ENCODE peak calls at places on chromosome 20, in five cellular contexts. W, P, R, O and Z are unnamed samples.

GRCh38 chr20:3621111-3621510 is 42.1 kb downstream of the GFRA4 start:
- DNase-seq in O (peak; percentile 61), W (no peak), P (no peak), R (no peak), Z (no peak)

GRCh38 chr20:5569021-5569420 is 181.2 kb upstream of the SHLD1 start:
- DNase-seq in P (peak; percentile 58), R (no peak), O (peak; percentile 27), W (no peak), Z (peak; percentile 67)

GRCh38 chr20:6122873-6123649 is at the start of gene FERMT1:
- DNase-seq in O (peak; percentile 78), W (peak; percentile 5), P (peak; percentile 60), R (peak; percentile 68), Z (no peak)

GRCh38 chr20:33882481-33882880 is 71.3 kb downstream of the CHMP4B start:
- DNase-seq in W (no peak), P (no peak), O (no peak), R (no peak), Z (no peak)

GRCh38 chr20:9241721-9242427 is 173.0 kb downstream of the PLCB4 start:
- DNase-seq in R (no peak), W (no peak), O (no peak), P (no peak), Z (no peak)

GRCh38 chr20:59939052-59939878 is 840 bp downstream of the PPP1R3D start:
- DNase-seq in R (peak; percentile 72), O (peak; percentile 69), P (no peak), W (no peak), Z (no peak)

GRCh38 chr20:24337551-24337950 is 131.9 kb upstream of the SYNDIG1 start:
- DNase-seq in R (no peak), P (no peak), W (no peak), O (no peak), Z (no peak)

GRCh38 chr20:33947709-33948295 is 45.9 kb upstream of the RALY start:
- DNase-seq in R (no peak), W (no peak), O (peak; percentile 95), P (peak; percentile 18), Z (peak; percentile 42)

GRCh38 chr20:47357296-47358051 is 975 bp upstream of the ZMYND8 start:
- DNase-seq in R (peak; percentile 95), W (peak; percentile 63), O (peak; percentile 93), P (peak; percentile 99), Z (peak; percentile 63)

GRCh38 chr20:17169575-17170136 is 57.2 kb upstream of the PCSK2 start:
- DNase-seq in W (no peak), P (no peak), R (no peak), O (no peak), Z (no peak)

GRCh38 chr20:9999660-10000059 is 35.1 kb upstream of the ANKEF1 start:
- DNase-seq in P (no peak), R (no peak), W (no peak), O (no peak), Z (no peak)

GRCh38 chr20:58619847-58620431 is 31.1 kb upstream of the STX16 start:
- DNase-seq in R (no peak), P (no peak), O (peak; percentile 56), W (no peak), Z (no peak)
- H3K27ac ChIP-seq in R (no peak overlapping the region), P (no peak overlapping the region), O (no peak overlapping the region), W (no peak overlapping the region), Z (no peak overlapping the region)

DNA sequence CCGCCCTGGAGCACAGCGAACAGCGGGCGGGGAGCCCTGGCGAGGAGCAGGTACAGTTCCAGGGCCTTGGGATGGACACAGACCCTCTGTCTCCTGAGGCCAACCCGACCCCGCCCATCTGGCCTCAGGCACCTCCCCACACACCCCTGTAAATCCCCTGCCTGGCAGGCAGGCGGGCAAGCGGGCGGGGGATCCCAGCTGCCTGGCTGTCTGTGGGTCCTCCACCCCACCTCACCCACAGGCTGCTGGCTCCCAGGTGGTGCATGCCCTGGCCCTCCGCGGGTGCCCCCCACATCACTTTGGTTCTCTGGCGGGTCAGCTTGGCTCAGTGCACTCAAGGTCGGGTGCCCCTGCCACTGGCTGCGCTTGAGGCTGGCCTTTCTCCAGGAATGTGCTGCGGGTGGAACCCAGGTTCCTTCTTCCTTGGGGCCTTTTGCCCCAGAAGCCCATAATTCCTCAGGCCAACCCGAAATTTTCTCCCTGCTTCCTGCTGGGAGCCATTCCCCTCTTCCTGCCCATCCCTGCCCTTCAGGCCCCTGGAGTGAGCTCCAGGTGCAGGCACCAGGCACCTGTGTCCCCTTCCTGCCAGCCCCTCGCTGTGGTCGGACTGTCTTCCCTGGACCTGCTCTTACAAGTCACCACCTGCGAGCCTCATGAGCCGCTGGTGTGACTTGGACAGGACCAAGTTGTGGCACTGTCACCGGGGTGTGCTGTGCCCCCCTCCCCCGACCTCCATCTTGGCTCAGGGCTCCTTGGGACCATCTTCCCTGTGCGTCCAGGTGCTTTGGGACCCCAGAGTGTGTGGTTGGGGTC is 5.3 kb upstream of the TNFRSF6B start:
- DNase-seq in P (no peak), O (no peak), W (no peak), R (peak; percentile 70), Z (no peak)
- H3K27ac ChIP-seq in P (no peak overlapping the region), O (no peak overlapping the region), W (no peak overlapping the region), R (peak overlapping the region; percentile 7), Z (no peak overlapping the region)

GRCh38 chr20:45342863-45343444 is 5.3 kb downstream of the SDC4 start:
- DNase-seq in P (no peak), O (no peak), R (no peak), W (no peak), Z (no peak)
- H3K27ac ChIP-seq in P (peak overlapping the region; percentile 92), O (peak overlapping the region; percentile 96), R (peak overlapping the region; percentile 98), W (peak overlapping the region; percentile 67), Z (no peak overlapping the region)

DNA sequence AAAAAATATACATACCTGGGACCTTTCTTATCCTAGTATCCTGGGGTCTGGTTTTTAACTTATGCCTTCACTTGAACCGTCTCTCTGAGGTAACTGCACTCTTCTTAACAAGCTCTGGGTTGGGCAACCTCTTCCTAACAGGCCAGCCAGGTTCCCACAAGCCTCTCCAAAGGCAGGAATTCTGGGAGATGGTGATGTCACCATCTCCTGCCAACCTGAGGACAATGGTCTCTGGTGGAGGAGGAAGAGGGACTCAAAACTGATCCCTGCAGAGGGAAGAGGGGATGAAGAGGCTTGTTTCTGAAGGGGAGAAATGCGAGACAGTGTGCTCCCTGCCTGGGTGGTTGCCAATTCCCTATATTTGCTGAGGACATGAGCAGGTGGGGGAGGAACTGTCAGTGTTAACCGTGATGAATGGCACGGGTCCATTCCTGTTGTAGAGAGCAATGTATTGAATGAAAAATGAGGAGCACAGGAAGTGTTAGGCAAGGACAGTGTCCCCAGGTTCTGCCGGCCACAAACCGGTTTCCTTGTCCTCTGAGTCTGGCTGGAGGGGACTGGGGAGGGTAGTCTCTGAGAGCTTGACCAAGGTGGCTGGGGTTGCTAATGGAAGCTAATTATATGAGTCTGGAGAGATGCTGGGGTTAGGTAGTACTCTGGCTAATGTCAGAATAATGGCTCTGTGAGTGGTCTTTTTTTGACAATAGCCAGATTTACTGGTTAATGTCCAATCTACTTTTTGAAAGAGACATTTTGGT is 95.4 kb downstream of the KCNB1 start:
- DNase-seq in P (no peak), R (peak; percentile 90), O (no peak), W (no peak), Z (no peak)
- H3K27ac ChIP-seq in P (no peak overlapping the region), R (peak overlapping the region; percentile 85), O (no peak overlapping the region), W (no peak overlapping the region), Z (no peak overlapping the region)

DNA sequence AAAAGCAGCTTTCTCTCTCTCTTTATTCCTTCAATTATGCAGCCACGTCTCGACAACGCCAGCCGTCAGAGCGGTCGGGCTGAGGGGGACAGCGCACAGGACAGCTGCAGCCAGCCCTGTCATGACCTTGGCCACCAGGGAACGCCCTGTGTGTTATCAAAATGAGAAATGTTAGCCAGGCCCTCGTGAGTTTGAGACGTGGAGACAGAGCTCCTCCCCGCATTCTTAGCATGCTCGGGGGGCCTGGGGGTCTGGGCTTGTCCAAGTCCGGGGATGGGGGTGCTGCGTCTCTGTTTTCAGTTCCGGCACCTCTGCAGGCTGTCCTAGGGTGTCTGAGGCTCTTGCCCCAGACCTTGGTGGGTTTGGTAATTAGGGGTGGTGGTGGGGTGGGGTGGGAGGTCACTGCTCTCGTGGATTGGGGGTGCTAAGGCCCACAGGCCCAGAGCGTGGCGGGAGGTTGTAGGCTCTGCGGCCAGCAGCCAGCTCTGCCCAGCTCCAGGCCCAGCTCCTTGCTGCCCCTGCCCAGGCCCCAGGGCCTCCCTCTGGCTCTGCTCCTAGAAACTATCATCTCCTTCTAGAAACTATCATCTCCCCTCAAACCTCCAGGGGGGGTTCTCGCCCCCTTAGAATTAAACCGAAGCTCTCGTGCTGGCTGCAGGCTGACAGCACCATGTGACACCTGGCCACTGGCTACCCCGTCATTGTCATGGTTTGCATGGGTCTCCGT is 54.3 kb upstream of the GATA5 start:
- DNase-seq in P (no peak), O (no peak), R (no peak), W (no peak), Z (no peak)
- H3K27ac ChIP-seq in P (no peak overlapping the region), O (no peak overlapping the region), R (no peak overlapping the region), W (no peak overlapping the region), Z (no peak overlapping the region)

GRCh38 chr20:56929606-56930005 is 300.5 kb downstream of the TFAP2C start:
- DNase-seq in O (peak; percentile 47), W (no peak), P (no peak), R (peak; percentile 30), Z (no peak)
- H3K27ac ChIP-seq in O (no peak overlapping the region), W (no peak overlapping the region), P (no peak overlapping the region), R (no peak overlapping the region), Z (no peak overlapping the region)